ENCODE peak calls at places on chromosomes 4 and X, in eight cellular contexts. F, T, U, V, W, B, Z and X are unnamed samples.

GRCh38 chrX:13658602-13659001 is 5.7 kb downstream of the TCEANC start:
- DNase-seq in T (no peak), V (peak; percentile 34), U (no peak), Z (no peak), B (no peak), W (no peak), F (peak; percentile 21), X (no peak)

GRCh38 chr4:37815591-37815990 is 10.9 kb upstream of the PGM2 start:
- DNase-seq in Z (no peak), V (no peak), T (no peak), F (no peak), U (no peak), W (no peak), B (no peak), X (no peak)

GRCh38 chrX:97306771-97307470 is 423.2 kb downstream of the RPA4 start:
- DNase-seq in W (no peak), Z (no peak), U (no peak), T (no peak), B (no peak), F (no peak), V (no peak), X (no peak)

GRCh38 chr4:22072240-22072639 is 123.7 kb upstream of the KCNIP4 start:
- DNase-seq in Z (no peak), U (no peak), B (no peak), W (no peak), F (no peak), T (no peak), V (no peak), X (no peak)

GRCh38 chr4:5894266-5894665 is 1.4 kb upstream of the CRMP1 start:
- DNase-seq in F (no peak), T (no peak), Z (no peak), V (no peak), U (no peak), B (no peak), W (no peak), X (no peak)

GRCh38 chr4:4456351-4456750 is 69.4 kb downstream of the NSG1 start:
- DNase-seq in V (no peak), F (no peak), Z (no peak), U (no peak), B (no peak), T (no peak), W (no peak), X (no peak)

GRCh38 chr4:121648518-121648917 is 48.3 kb downstream of the ANXA5 start:
- DNase-seq in Z (no peak), B (no peak), V (no peak), F (no peak), U (no peak), W (no peak), T (no peak), X (no peak)

GRCh38 chr4:23305026-23305425 is 584.8 kb downstream of the PPARGC1A start:
- DNase-seq in U (no peak), B (no peak), T (no peak), F (no peak), V (no peak), Z (no peak), W (no peak), X (no peak)

GRCh38 chr4:153432971-153433752 is 33.0 kb upstream of the TMEM131L start:
- DNase-seq in B (no peak), Z (no peak), F (peak; percentile 63), W (peak; percentile 18), V (peak; percentile 79), U (peak; percentile 40), T (peak; percentile 51), X (no peak)

GRCh38 chrX:23079347-23079746 is 79.6 kb downstream of the DDX53 start:
- DNase-seq in Z (no peak), B (no peak), T (no peak), F (no peak), U (no peak), V (no peak), W (no peak), X (no peak)

GRCh38 chr4:151668687-151669402 is 92.0 kb downstream of the GATB start:
- DNase-seq in F (no peak), B (no peak), W (no peak), V (no peak), U (no peak), Z (no peak), T (no peak), X (no peak)

GRCh38 chr4:84952004-84952403 is 14.5 kb downstream of the WDFY3 start:
- DNase-seq in V (peak; percentile 50), U (no peak), Z (no peak), F (no peak), T (no peak), W (no peak), B (no peak), X (no peak)

GRCh38 chr4:21046121-21046520 is 345.9 kb downstream of the PACRGL start:
- DNase-seq in V (no peak), T (no peak), U (no peak), Z (no peak), W (no peak), F (no peak), B (no peak), X (no peak)

GRCh38 chrX:2487366-2487765 is 13.4 kb downstream of the DHRSX start:
- DNase-seq in T (no peak), V (no peak), B (no peak), F (no peak), Z (no peak), U (no peak), W (no peak), X (no peak)

GRCh38 chrX:151825927-151826471 is 86.7 kb upstream of the MAGEA4 start:
- DNase-seq in F (no peak), W (no peak), B (no peak), Z (no peak), V (peak; percentile 67), U (no peak), T (no peak), X (no peak)

GRCh38 chr4:53716471-53717063 is 125.3 kb upstream of the LNX1 start:
- DNase-seq in F (no peak), U (no peak), V (no peak), W (no peak), T (no peak), Z (no peak), B (no peak), X (no peak)

GRCh38 chr4:169617306-169617705 is 3.1 kb upstream of the CLCN3 start:
- DNase-seq in T (no peak), Z (no peak), V (no peak), F (no peak), B (no peak), U (no peak), W (no peak), X (no peak)

GRCh38 chrX:111006119-111006518 is 89.9 kb upstream of the PAK3 start:
- DNase-seq in B (no peak), T (no peak), Z (no peak), U (no peak), V (no peak), W (no peak), F (no peak), X (no peak)

GRCh38 chr4:176534566-176534965 is 214.8 kb downstream of the SPCS3 start:
- DNase-seq in T (no peak), U (no peak), Z (no peak), F (no peak), B (no peak), V (peak; percentile 78), W (no peak), X (no peak)

GRCh38 chrX:111322231-111322855 is 52.1 kb upstream of the CAPN6 start:
- DNase-seq in F (no peak), T (no peak), Z (no peak), U (no peak), W (no peak), V (no peak), B (no peak), X (no peak)

GRCh38 chr4:7358100-7358735 is 76.5 kb downstream of the PSAPL1 start:
- DNase-seq in W (peak; percentile 43), Z (no peak), U (no peak), F (no peak), T (no peak), B (no peak), V (peak; percentile 59), X (no peak)

GRCh38 chr4:128349921-128350320 is 62.3 kb upstream of the PGRMC2 start:
- DNase-seq in U (no peak), T (no peak), W (no peak), Z (no peak), V (peak; percentile 89), F (no peak), B (no peak), X (no peak)